ENCODE peak calls at places on chromosomes 12 and 14, in five cellular contexts. C is kidney tubule cell; V is dermis blood vessel endothelial cell; L is stimulated activated CD4-positive, alpha-beta T cell treated with anti-CD3 and anti-CD28 coated beads, Interleukin-15, amount 100 ng/mL, for 1 hour; P is HTR-8/SVneo. N is an unnamed sample.

GRCh38 chr14:100776681-100777365 is 49.1 kb upstream of the MEG3 start:
- DNase-seq in C (no peak), P (no peak), L (no peak), V (no peak), N (no peak)

GRCh38 chr12:15837141-15837781 is 44.9 kb upstream of the STRAP start:
- DNase-seq in C (no peak), V (no peak), P (no peak), L (no peak), N (peak)

GRCh38 chr12:113475451-113476085 is 3.9 kb upstream of the LHX5 start:
- DNase-seq in V (no peak), L (no peak), P (no peak), C (no peak), N (no peak)

GRCh38 chr12:116152268-116152667 is 125.2 kb downstream of the MED13L start:
- DNase-seq in L (no peak), P (peak), V (no peak), C (peak), N (no peak)

GRCh38 chr14:23147676-23148075 is 28.6 kb upstream of the CEBPE start:
- DNase-seq in C (peak), P (no peak), V (peak), L (no peak), N (no peak)

GRCh38 chr14:60563113-60563512 is 54.2 kb downstream of the SIX6 start:
- DNase-seq in V (no peak), C (no peak), P (no peak), L (no peak), N (no peak)

GRCh38 chr14:59688224-59689170 is 111.9 kb upstream of the CCDC175 start:
- DNase-seq in P (peak), V (peak), L (no peak), C (peak), N (peak)

GRCh38 chr14:35046751-35047536 is 872 bp downstream of the FAM177A1 start:
- DNase-seq in L (peak), P (no peak), C (peak), V (peak), N (no peak)

GRCh38 chr12:93847517-93848452 is 170.6 kb downstream of the CRADD start:
- DNase-seq in L (no peak), C (peak), P (no peak), V (no peak), N (no peak)

GRCh38 chr12:110600254-110600653 is 13.7 kb upstream of the TCTN1 start:
- DNase-seq in C (peak), P (no peak), V (peak), L (no peak), N (peak)

GRCh38 chr14:99034711-99035171 is 237.3 kb downstream of the BCL11B start:
- DNase-seq in P (no peak), C (no peak), V (no peak), L (no peak), N (no peak)

GRCh38 chr14:57008534-57008933 is 198.3 kb upstream of the OTX2 start:
- DNase-seq in P (no peak), C (no peak), L (no peak), V (no peak), N (no peak)

GRCh38 chr14:26377150-26377549 is 220.7 kb downstream of the NOVA1 start:
- DNase-seq in C (no peak), L (no peak), P (no peak), V (no peak), N (no peak)

GRCh38 chr12:104334581-104334980 is 31.0 kb downstream of the EID3 start:
- DNase-seq in C (no peak), P (no peak), V (no peak), L (no peak), N (no peak)

GRCh38 chr14:94081386-94081820 is 293 bp downstream of the IFI27L1 start:
- DNase-seq in P (no peak), C (no peak), V (peak), L (no peak), N (no peak)

GRCh38 chr12:104494137-104494815 is 37.5 kb downstream of the CHST11 start:
- DNase-seq in L (no peak), P (no peak), V (no peak), C (no peak), N (peak)

GRCh38 chr12:13004368-13004767 is 4.3 kb upstream of the HEBP1 start:
- DNase-seq in C (no peak), L (no peak), V (no peak), P (no peak), N (no peak)

GRCh38 chr14:86296173-86296572 is 766.2 kb downstream of the FLRT2 start:
- DNase-seq in P (no peak), V (no peak), L (no peak), C (peak), N (no peak)

GRCh38 chr12:62834406-62834805 is 100.5 kb downstream of the PPM1H start:
- DNase-seq in C (no peak), V (no peak), P (no peak), L (no peak), N (no peak)

GRCh38 chr12:124727244-124727673 is 136.4 kb downstream of the SCARB1 start:
- DNase-seq in V (peak), L (no peak), P (peak), C (peak), N (no peak)

GRCh38 chr14:80587096-80587724 is 354.3 kb downstream of the CEP128 start:
- DNase-seq in V (peak), C (peak), P (no peak), L (no peak), N (peak)

N was measured in hepatic stellate cell.